ENCODE peak calls at places on chromosomes 5 and 9, in six cellular contexts. P, W, X, Z, N and Y are unnamed samples.

GRCh38 chr9:33430942-33431341 is 16.5 kb downstream of the AQP3 start:
- DNase-seq in P (no peak), W (no peak), X (no peak), Z (no peak), N (no peak), Y (no peak)

GRCh38 chr9:17269799-17270198 is 135.0 kb downstream of the CNTLN start:
- DNase-seq in P (no peak), W (no peak), X (no peak), Z (no peak), N (no peak), Y (no peak)

GRCh38 chr9:125815568-125815967 is 68.4 kb downstream of the PBX3 start:
- DNase-seq in P (no peak), W (peak), X (no peak), Z (no peak), N (no peak), Y (no peak)

GRCh38 chr9:113011911-113012381 is at the start of gene ZNF883:
- DNase-seq in P (peak), W (no peak), X (peak), Z (peak), N (peak), Y (no peak)

GRCh38 chr5:134647750-134648424 is 698 bp upstream of the SEC24A start:
- DNase-seq in P (no peak), W (peak), X (peak), Z (no peak), N (peak), Y (no peak)

GRCh38 chr9:3526903-3527652 is 1.3 kb upstream of the RFX3 start:
- DNase-seq in P (peak), W (peak), X (no peak), Z (peak), N (peak), Y (peak)

GRCh38 chr5:147809830-147810666 is 21.4 kb downstream of the SPINK1 start:
- DNase-seq in P (no peak), W (no peak), X (no peak), Z (no peak), N (no peak), Y (no peak)

GRCh38 chr9:125747765-125748510 is 765 bp downstream of the PBX3 start:
- DNase-seq in P (no peak), W (no peak), X (peak), Z (peak), N (peak), Y (peak)

GRCh38 chr5:141845371-141845821 is 32.8 kb downstream of the PCDH1 start:
- DNase-seq in P (no peak), W (no peak), X (no peak), Z (no peak), N (no peak), Y (no peak)

GRCh38 chr9:82247318-82247717 is 258.7 kb downstream of the SPATA31D1 start:
- DNase-seq in P (no peak), W (no peak), X (no peak), Z (no peak), N (no peak), Y (no peak)